ENCODE peak calls at places on chromosomes 5 and 9, in seven cellular contexts. L is neural progenitor cell; I is choroid plexus epithelial cell; P is CD8-positive, alpha-beta T cell; V is activated CD8-positive, alpha-beta T cell treated with anti-CD3 and anti-CD28 coated beads for 36 hours; Y is PC-3; R is heart right ventricle. S is an unnamed sample.
A peak's percentile ranks its signal among the peaks of the same experiment; 100 is the strongest.

GRCh38 chr5:174723315-174723978 is 935 bp upstream of the MSX2 start:
- DNase-seq in V (no peak), L (peak; percentile 64), R (no peak), I (no peak), P (no peak), Y (no peak), S (no peak)

GRCh38 chr9:79222483-79222882 is 349.3 kb upstream of the TLE4 start:
- DNase-seq in L (no peak), R (no peak), V (no peak), I (no peak), Y (no peak), P (no peak), S (no peak)

GRCh38 chr5:122019936-122020590 is 58.0 kb downstream of the LOX start:
- DNase-seq in L (no peak), V (no peak), P (no peak), I (peak; percentile 14), Y (no peak), R (no peak), S (no peak)

GRCh38 chr5:141560141-141560540 is 58.7 kb downstream of the DIAPH1 start:
- DNase-seq in P (no peak), V (no peak), I (peak; percentile 63), L (no peak), Y (peak; percentile 34), R (no peak), S (no peak)

GRCh38 chr9:130843049-130843908 is 8.2 kb downstream of the ABL1 start:
- DNase-seq in L (no peak), V (no peak), I (no peak), Y (no peak), R (no peak), P (no peak), S (no peak)

GRCh38 chr5:122101636-122102285 is 23.7 kb upstream of the LOX start:
- DNase-seq in I (peak; percentile 87), L (peak; percentile 43), P (no peak), V (no peak), Y (peak; percentile 53), R (no peak), S (no peak)

GRCh38 chr5:1651971-1652872 is 128.5 kb upstream of the LPCAT1 start:
- DNase-seq in I (no peak), P (no peak), V (no peak), Y (no peak), R (no peak), L (no peak), S (no peak)

GRCh38 chr5:38078161-38078560 is 180.2 kb upstream of the EGFLAM start:
- DNase-seq in V (no peak), P (no peak), L (no peak), I (peak; percentile 32), Y (peak; percentile 39), R (no peak), S (no peak)

GRCh38 chr9:130984476-130984875 is 24.5 kb upstream of the LAMC3 start:
- DNase-seq in Y (no peak), L (no peak), R (no peak), P (no peak), V (no peak), I (no peak), S (no peak)

GRCh38 chr5:89260254-89260653 is 377.3 kb upstream of the MEF2C start:
- DNase-seq in I (peak; percentile 63), P (no peak), R (no peak), L (no peak), Y (no peak), V (no peak), S (no peak)
- TF ChIP-seq CTCF in I (peak; percentile 48), P (no peak), R (no peak), L (no peak), Y (peak; percentile 37), V (no peak), S (no peak)

DNA sequence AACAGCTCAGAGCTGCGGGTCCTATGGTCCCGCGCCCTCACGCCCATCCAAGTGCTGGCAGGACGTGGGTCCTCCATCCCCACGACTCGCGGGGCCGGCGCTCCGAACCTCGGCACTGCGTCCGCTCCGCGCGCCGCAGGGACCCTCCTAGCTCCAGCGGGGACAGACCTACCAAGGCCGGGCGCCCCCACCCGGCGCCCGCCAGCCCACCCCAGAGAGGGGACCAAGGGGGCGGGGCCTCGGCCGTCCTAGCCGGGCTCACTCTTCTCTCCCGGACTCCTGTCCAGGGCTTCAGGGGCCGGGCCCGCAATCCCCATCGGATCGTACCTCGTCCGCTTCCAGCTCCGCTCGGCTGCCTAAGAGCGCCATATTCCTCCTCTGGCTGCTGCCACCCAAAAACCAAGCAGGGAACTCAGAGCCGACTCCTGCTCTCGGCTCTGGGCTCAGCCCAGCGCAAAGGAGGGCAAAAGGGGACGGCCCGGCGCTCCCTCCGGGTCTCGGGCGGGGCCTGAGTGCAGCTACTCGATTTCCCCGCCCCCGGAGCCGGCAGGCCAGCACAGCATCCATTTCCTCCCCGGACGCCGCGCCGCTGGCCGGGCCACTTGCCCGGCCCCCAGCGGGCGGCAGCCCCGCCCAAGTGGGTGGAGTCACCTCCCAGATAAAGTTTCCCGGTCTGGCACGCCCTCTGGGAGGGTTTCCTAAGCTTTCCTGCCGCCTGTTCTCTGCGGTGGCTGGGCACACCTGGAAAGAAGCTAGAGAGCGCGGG is at the start of gene TTC39B:
- DNase-seq in P (peak; percentile 85), V (peak; percentile 90), I (peak; percentile 89), Y (peak; percentile 88), L (peak; percentile 98), R (peak; percentile 93), S (peak; percentile 72)
- TF ChIP-seq CTCF in P (no peak), V (no peak), I (no peak), Y (no peak), L (peak; percentile 24), R (peak; percentile 24), S (no peak)

GRCh38 chr5:61398440-61398839 is 66.4 kb downstream of the ZSWIM6 start:
- DNase-seq in L (no peak), V (no peak), R (no peak), I (no peak), Y (no peak), P (no peak), S (no peak)

GRCh38 chr5:61397937-61398336 is 65.9 kb downstream of the ZSWIM6 start:
- DNase-seq in L (no peak), R (no peak), Y (no peak), I (no peak), P (no peak), V (no peak), S (no peak)

GRCh38 chr5:61394793-61395192 is 62.7 kb downstream of the ZSWIM6 start:
- DNase-seq in R (no peak), P (no peak), V (no peak), Y (no peak), L (no peak), I (no peak), S (no peak)

GRCh38 chr5:61399679-61400078 is 67.6 kb downstream of the ZSWIM6 start:
- DNase-seq in P (no peak), Y (no peak), I (no peak), V (no peak), L (no peak), R (no peak), S (no peak)

DNA sequence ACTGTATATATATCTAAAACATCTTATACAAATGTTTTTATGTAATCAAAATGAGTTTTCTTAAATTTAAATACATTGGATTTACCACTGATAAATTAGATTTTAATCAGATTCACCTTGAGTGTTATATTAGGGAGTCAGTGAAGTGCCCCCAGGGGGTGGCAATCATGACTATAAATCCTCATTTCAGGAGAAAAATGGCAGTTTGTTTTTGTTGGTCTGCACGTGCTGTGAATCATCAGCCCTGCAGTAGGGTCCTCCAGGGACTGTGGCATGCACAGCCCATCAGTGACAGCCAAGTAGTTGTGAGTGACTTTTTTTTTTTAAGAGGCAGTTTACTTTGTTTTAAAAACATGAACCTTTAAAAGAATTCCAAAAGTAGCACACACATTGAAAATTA is 65.2 kb downstream of the ZSWIM6 start:
- DNase-seq in L (no peak), Y (no peak), V (no peak), I (no peak), R (no peak), P (no peak), S (no peak)
- TF ChIP-seq CTCF in L (no peak), Y (no peak), V (no peak), I (no peak), R (no peak), P (no peak), S (no peak)

GRCh38 chr5:108094808-108095207 is 287.1 kb downstream of the FBXL17 start:
- DNase-seq in V (no peak), Y (no peak), I (peak; percentile 7), P (no peak), R (no peak), L (no peak), S (no peak)

GRCh38 chr5:108093186-108093585 is 288.7 kb downstream of the FBXL17 start:
- DNase-seq in L (peak; percentile 20), I (peak; percentile 70), V (no peak), Y (peak; percentile 55), P (no peak), R (no peak), S (no peak)
- TF ChIP-seq CTCF in L (peak; percentile 80), I (peak; percentile 75), V (peak; percentile 27), Y (peak; percentile 77), P (no peak), R (peak; percentile 41), S (no peak)

GRCh38 chr9:34343605-34344004 is 14.2 kb downstream of the NUDT2 start:
- DNase-seq in I (no peak), Y (no peak), R (no peak), V (no peak), P (peak; percentile 19), L (no peak), S (no peak)
- TF ChIP-seq CTCF in I (no peak), Y (no peak), R (no peak), V (no peak), P (no peak), L (no peak), S (no peak)

GRCh38 chr5:138874241-138874640 is 894 bp downstream of the LRRTM2 start:
- DNase-seq in I (no peak), P (no peak), V (no peak), Y (no peak), R (no peak), L (no peak), S (no peak)
- TF ChIP-seq CTCF in I (no peak), P (no peak), V (no peak), Y (no peak), R (no peak), L (no peak), S (no peak)

S was measured in omental fat pad.